ENCODE peak calls at places on chromosomes 13 and 19, in ten cellular contexts. R, Z, B, H, E, Y, C, K, N and L are unnamed samples.
A peak's percentile ranks its signal among the peaks of the same experiment; 100 is the strongest.

GRCh38 chr19:6811906-6812305 is 39.4 kb downstream of the VAV1 start:
- DNase-seq in R (no peak), Z (no peak), B (no peak), H (peak; percentile 79), E (no peak), Y (peak; percentile 83), C (no peak), K (peak; percentile 56), N (peak; percentile 59), L (no peak)

GRCh38 chr19:45179063-45179847 is 671 bp downstream of the BLOC1S3 start:
- DNase-seq in R (peak; percentile 26), Z (peak; percentile 81), B (peak; percentile 70), H (no peak), E (no peak), Y (peak; percentile 53), C (peak; percentile 89), K (no peak), N (peak; percentile 67), L (no peak)

GRCh38 chr13:38656699-38657098 is 30.2 kb upstream of the FREM2 start:
- DNase-seq in R (no peak), Z (no peak), B (no peak), H (no peak), E (no peak), Y (no peak), C (no peak), K (no peak), N (no peak), L (no peak)

GRCh38 chr13:112254900-112255299 is 121.3 kb upstream of the SPACA7 start:
- DNase-seq in R (no peak), Z (no peak), B (no peak), H (no peak), E (no peak), Y (no peak), C (no peak), K (no peak), N (no peak), L (no peak)

GRCh38 chr13:52744842-52745241 is 5.2 kb upstream of the CNMD start:
- DNase-seq in R (no peak), Z (no peak), B (no peak), H (no peak), E (no peak), Y (no peak), C (no peak), K (no peak), N (no peak), L (no peak)

GRCh38 chr13:109698779-109699178 is 87.6 kb downstream of the IRS2 start:
- DNase-seq in R (no peak), Z (no peak), B (no peak), H (no peak), E (no peak), Y (peak; percentile 70), C (no peak), K (no peak), N (no peak), L (no peak)

GRCh38 chr13:110150384-110151091 is 156.4 kb downstream of the COL4A1 start:
- DNase-seq in R (no peak), Z (no peak), B (no peak), H (no peak), E (no peak), Y (peak; percentile 27), C (no peak), K (no peak), N (no peak), L (no peak)

GRCh38 chr19:29467824-29468401 is 57.9 kb upstream of the VSTM2B start:
- DNase-seq in R (no peak), Z (no peak), B (no peak), H (peak; percentile 41), E (peak; percentile 53), Y (peak; percentile 11), C (no peak), K (peak; percentile 36), N (peak; percentile 79), L (no peak)

GRCh38 chr13:20714563-20715339 is 11.3 kb downstream of the IL17D start:
- DNase-seq in R (peak; percentile 60), Z (no peak), B (no peak), H (no peak), E (no peak), Y (peak; percentile 92), C (no peak), K (no peak), N (no peak), L (no peak)

GRCh38 chr13:26899153-26899552 is 138.6 kb upstream of the GPR12 start:
- DNase-seq in R (no peak), Z (no peak), B (no peak), H (no peak), E (no peak), Y (no peak), C (no peak), K (no peak), N (no peak), L (no peak)

GRCh38 chr19:5036733-5037681 is 68.1 kb downstream of the KDM4B start:
- DNase-seq in R (peak; percentile 57), Z (no peak), B (no peak), H (no peak), E (no peak), Y (peak; percentile 62), C (no peak), K (no peak), N (no peak), L (no peak)

DNA sequence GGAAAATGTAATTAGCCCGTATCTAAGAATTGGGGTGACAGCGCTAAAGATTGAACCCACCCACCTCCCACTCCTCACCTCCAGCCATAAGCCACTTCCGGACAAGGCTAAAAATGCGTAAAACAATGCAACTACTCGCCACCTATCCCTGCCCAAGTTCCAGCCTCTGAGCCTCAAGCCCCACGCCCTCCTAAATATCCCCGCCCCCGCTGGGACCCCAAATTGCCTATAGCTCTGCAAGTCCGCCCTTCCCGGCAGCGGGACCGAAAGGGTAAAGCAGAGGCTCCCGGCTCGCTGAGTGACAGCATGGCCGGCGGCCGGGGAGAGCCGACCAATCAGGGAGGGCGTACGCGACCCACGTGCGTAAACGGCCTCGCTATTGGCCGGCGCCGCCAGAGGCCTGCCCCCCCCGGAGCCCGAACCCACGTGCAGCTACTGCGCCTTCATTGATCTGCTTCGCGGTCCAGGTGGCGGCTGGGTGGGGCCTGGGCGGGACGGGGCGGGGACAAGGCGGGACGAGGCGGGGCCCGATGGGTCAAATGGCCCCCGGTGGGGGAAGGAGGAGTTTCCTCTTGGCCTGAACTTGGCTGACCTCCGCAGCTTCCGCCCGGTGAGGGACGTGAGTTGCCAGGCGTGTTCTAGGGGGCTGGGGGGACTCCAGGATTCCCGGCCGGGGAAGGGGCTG is at the start of gene TLE6:
- DNase-seq in R (peak; percentile 96), Z (peak; percentile 98), B (peak; percentile 98), H (peak; percentile 91), E (peak; percentile 99), Y (peak; percentile 97), C (peak; percentile 94), K (peak; percentile 95), N (peak; percentile 99), L (peak; percentile 74)
- H3K4me3 ChIP-seq in R (peak within 1 kb of the TSS; percentile 30), Z (peak within 1 kb of the TSS; percentile 57), B (peak within 1 kb of the TSS; percentile 17), H (peak within 1 kb of the TSS; percentile 67), E (peak within 1 kb of the TSS; percentile 50), Y (peak within 1 kb of the TSS; percentile 40), C (peak within 1 kb of the TSS; percentile 49), K (peak within 1 kb of the TSS; percentile 53), N (peak within 1 kb of the TSS; percentile 56), L (peak within 1 kb of the TSS; percentile 69)

GRCh38 chr19:55482967-55483671 is 1.9 kb upstream of the NAT14 start:
- DNase-seq in R (no peak), Z (no peak), B (no peak), H (no peak), E (no peak), Y (no peak), C (peak; percentile 79), K (no peak), N (no peak), L (no peak)
- H3K4me1 ChIP-seq in R (peaks cover 51% of the 10 kb centered on the region), Z (peaks cover 8% of the 10 kb centered on the region), B (no peaks in the 10 kb centered on the region), H (peaks cover 14% of the 10 kb centered on the region), E (peaks cover 63% of the 10 kb centered on the region), Y (peaks cover 19% of the 10 kb centered on the region), C (peaks cover 31% of the 10 kb centered on the region), K (peaks cover 49% of the 10 kb centered on the region), N (peaks cover 42% of the 10 kb centered on the region), L (peaks cover 29% of the 10 kb centered on the region)

GRCh38 chr19:31317098-31317497 is 32.1 kb downstream of the TSHZ3 start:
- DNase-seq in R (no peak), Z (no peak), B (no peak), H (no peak), E (no peak), Y (no peak), C (no peak), K (no peak), N (no peak), L (no peak)

GRCh38 chr19:31318790-31319189 is 30.4 kb downstream of the TSHZ3 start:
- DNase-seq in R (no peak), Z (no peak), B (no peak), H (no peak), E (no peak), Y (no peak), C (no peak), K (no peak), N (no peak), L (no peak)

GRCh38 chr19:31319465-31319864 is 29.8 kb downstream of the TSHZ3 start:
- DNase-seq in R (no peak), Z (no peak), B (no peak), H (no peak), E (no peak), Y (no peak), C (no peak), K (no peak), N (no peak), L (no peak)

GRCh38 chr19:31316201-31316951 is 32.9 kb downstream of the TSHZ3 start:
- DNase-seq in R (peak; percentile 18), Z (no peak), B (no peak), H (no peak), E (no peak), Y (peak; percentile 79), C (no peak), K (no peak), N (no peak), L (no peak)

DNA sequence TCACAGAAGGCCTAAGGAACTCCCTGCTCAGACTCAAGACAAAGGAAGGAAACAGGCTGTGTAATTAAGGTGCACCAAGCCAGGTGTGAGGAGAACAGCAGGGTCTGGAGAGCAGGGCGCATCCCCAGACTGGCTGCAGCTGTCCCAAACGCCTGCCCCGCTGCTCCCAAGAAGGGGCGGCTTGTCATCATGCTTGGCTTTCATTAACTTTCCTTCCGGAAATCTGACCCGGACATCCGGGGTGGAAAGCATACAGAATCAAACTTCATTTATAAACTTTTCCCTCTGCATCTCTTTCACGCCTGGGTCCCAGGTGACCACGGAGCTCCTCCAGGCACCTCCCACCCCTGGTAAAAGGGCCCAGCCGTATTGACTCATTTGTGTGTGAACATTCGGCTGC is 31.7 kb downstream of the TSHZ3 start:
- DNase-seq in R (no peak), Z (no peak), B (no peak), H (no peak), E (no peak), Y (no peak), C (no peak), K (no peak), N (no peak), L (no peak)
- H3K4me3 ChIP-seq in R (no peak overlapping the region), Z (no peak overlapping the region), B (no peak overlapping the region), H (no peak overlapping the region), E (no peak overlapping the region), Y (no peak overlapping the region), C (no peak overlapping the region), K (no peak overlapping the region), N (no peak overlapping the region), L (no peak overlapping the region)

DNA sequence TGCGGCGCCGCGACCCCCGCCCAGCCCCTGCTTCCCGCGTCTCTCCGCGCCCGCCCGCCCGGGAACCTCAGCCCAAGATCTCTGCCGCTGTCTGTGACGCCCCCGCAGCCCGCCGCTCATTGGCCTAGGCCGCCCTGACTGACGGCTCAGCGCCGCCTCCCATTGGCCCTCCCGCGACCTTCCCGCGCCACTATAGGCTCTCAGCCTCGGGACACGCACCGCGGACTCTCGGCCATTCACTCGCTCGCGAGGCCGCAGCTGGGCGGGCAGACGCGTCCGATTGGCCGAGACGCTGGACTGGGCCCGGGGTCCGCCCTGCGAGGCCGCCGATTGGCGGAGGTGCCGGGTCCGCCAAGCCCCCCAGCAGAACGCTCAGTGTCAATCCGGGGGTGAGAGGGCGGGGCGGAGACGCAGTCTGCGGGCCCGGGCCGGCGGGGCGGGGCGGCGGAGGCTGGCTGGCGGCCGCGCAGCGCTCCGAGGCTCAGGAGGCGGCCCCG is at the start of gene PRKACA:
- DNase-seq in R (peak; percentile 98), Z (peak; percentile 100), B (peak; percentile 99), H (peak; percentile 96), E (peak; percentile 99), Y (peak; percentile 100), C (peak; percentile 99), K (peak; percentile 92), N (peak; percentile 99), L (peak; percentile 96)
- H3K4me1 ChIP-seq in R (peaks cover 58% of the 10 kb centered on the region), Z (peaks cover 54% of the 10 kb centered on the region), B (peaks cover 5% of the 10 kb centered on the region), H (peaks cover 32% of the 10 kb centered on the region), E (peaks cover 67% of the 10 kb centered on the region), Y (peaks cover 42% of the 10 kb centered on the region), C (peaks cover 65% of the 10 kb centered on the region), K (peaks cover 26% of the 10 kb centered on the region), N (peaks cover 40% of the 10 kb centered on the region), L (peaks cover 56% of the 10 kb centered on the region)